ENCODE peak calls at places on chromosomes 16 and 17, in eight cellular contexts. One of them, this sample, is unnamed.

GRCh38 chr17:37726891-37727780 is 17.7 kb downstream of the HNF1B start:
- DNase-seq in A549: no peak
- DNase-seq in dorsolateral prefrontal cortex: no peak
- DNase-seq in transverse colon: peak
- DNase-seq in neuronal stem cell: no peak
- DNase-seq in GM12865: no peak
- DNase-seq in lower leg skin: no peak
- DNase-seq in Jurkat, Clone E6-1: no peak
- DNase-seq in this sample: no peak

GRCh38 chr16:57152096-57153093 is 33.4 kb downstream of the PSME3IP1 start:
- DNase-seq in A549: no peak
- DNase-seq in dorsolateral prefrontal cortex: no peak
- DNase-seq in transverse colon: no peak
- DNase-seq in neuronal stem cell: no peak
- DNase-seq in GM12865: no peak
- DNase-seq in lower leg skin: no peak
- DNase-seq in Jurkat, Clone E6-1: no peak
- DNase-seq in this sample: no peak

GRCh38 chr17:79872762-79873161 is 33.5 kb upstream of the CBX4 start:
- DNase-seq in A549: no peak
- DNase-seq in dorsolateral prefrontal cortex: no peak
- DNase-seq in transverse colon: no peak
- DNase-seq in neuronal stem cell: no peak
- DNase-seq in GM12865: no peak
- DNase-seq in lower leg skin: no peak
- DNase-seq in Jurkat, Clone E6-1: no peak
- DNase-seq in this sample: no peak

GRCh38 chr17:78342438-78343098 is 17.3 kb downstream of the SOCS3 start:
- DNase-seq in A549: peak
- DNase-seq in dorsolateral prefrontal cortex: no peak
- DNase-seq in transverse colon: no peak
- DNase-seq in neuronal stem cell: no peak
- DNase-seq in GM12865: no peak
- DNase-seq in lower leg skin: no peak
- DNase-seq in Jurkat, Clone E6-1: no peak
- DNase-seq in this sample: no peak

GRCh38 chr17:41064301-41064700 is 1.4 kb downstream of the KRTAP2-4 start:
- DNase-seq in A549: no peak
- DNase-seq in dorsolateral prefrontal cortex: no peak
- DNase-seq in transverse colon: no peak
- DNase-seq in neuronal stem cell: no peak
- DNase-seq in GM12865: no peak
- DNase-seq in lower leg skin: no peak
- DNase-seq in Jurkat, Clone E6-1: no peak
- DNase-seq in this sample: no peak

GRCh38 chr17:77285594-77286390 is 145.0 kb downstream of the SEC14L1 start:
- DNase-seq in A549: peak
- DNase-seq in dorsolateral prefrontal cortex: no peak
- DNase-seq in transverse colon: peak
- DNase-seq in neuronal stem cell: no peak
- DNase-seq in GM12865: no peak
- DNase-seq in lower leg skin: peak
- DNase-seq in Jurkat, Clone E6-1: no peak
- DNase-seq in this sample: no peak

GRCh38 chr16:50472472-50472871 is 75.7 kb upstream of the NKD1 start:
- DNase-seq in A549: no peak
- DNase-seq in dorsolateral prefrontal cortex: no peak
- DNase-seq in transverse colon: no peak
- DNase-seq in neuronal stem cell: no peak
- DNase-seq in GM12865: no peak
- DNase-seq in lower leg skin: no peak
- DNase-seq in Jurkat, Clone E6-1: no peak
- DNase-seq in this sample: no peak

GRCh38 chr17:64155751-64156544 is 26.0 kb upstream of the ERN1 start:
- DNase-seq in A549: no peak
- DNase-seq in dorsolateral prefrontal cortex: peak
- DNase-seq in transverse colon: peak
- DNase-seq in neuronal stem cell: no peak
- DNase-seq in GM12865: no peak
- DNase-seq in lower leg skin: peak
- DNase-seq in Jurkat, Clone E6-1: no peak
- DNase-seq in this sample: no peak

GRCh38 chr17:37737081-37737480 is 7.8 kb downstream of the HNF1B start:
- DNase-seq in A549: peak
- DNase-seq in dorsolateral prefrontal cortex: no peak
- DNase-seq in transverse colon: no peak
- DNase-seq in neuronal stem cell: no peak
- DNase-seq in GM12865: peak
- DNase-seq in lower leg skin: no peak
- DNase-seq in Jurkat, Clone E6-1: no peak
- DNase-seq in this sample: no peak

GRCh38 chr17:35890774-35891155 is 10.6 kb upstream of the CCL5 start:
- DNase-seq in A549: no peak
- DNase-seq in dorsolateral prefrontal cortex: no peak
- DNase-seq in transverse colon: peak
- DNase-seq in neuronal stem cell: no peak
- DNase-seq in GM12865: peak
- DNase-seq in lower leg skin: no peak
- DNase-seq in Jurkat, Clone E6-1: peak
- DNase-seq in this sample: no peak

GRCh38 chr17:15649861-15650391 is 30.4 kb upstream of the FBXW10B start:
- DNase-seq in A549: peak
- DNase-seq in dorsolateral prefrontal cortex: no peak
- DNase-seq in transverse colon: peak
- DNase-seq in neuronal stem cell: no peak
- DNase-seq in GM12865: no peak
- DNase-seq in lower leg skin: peak
- DNase-seq in Jurkat, Clone E6-1: no peak
- DNase-seq in this sample: no peak

GRCh38 chr17:76957600-76958464 is 89.6 kb downstream of the MGAT5B start:
- DNase-seq in A549: no peak
- DNase-seq in dorsolateral prefrontal cortex: no peak
- DNase-seq in transverse colon: no peak
- DNase-seq in neuronal stem cell: no peak
- DNase-seq in GM12865: no peak
- DNase-seq in lower leg skin: no peak
- DNase-seq in Jurkat, Clone E6-1: no peak
- DNase-seq in this sample: no peak

GRCh38 chr16:84685210-84685609 is 14.6 kb upstream of the USP10 start:
- DNase-seq in A549: no peak
- DNase-seq in dorsolateral prefrontal cortex: no peak
- DNase-seq in transverse colon: no peak
- DNase-seq in neuronal stem cell: no peak
- DNase-seq in GM12865: peak
- DNase-seq in lower leg skin: no peak
- DNase-seq in Jurkat, Clone E6-1: no peak
- DNase-seq in this sample: no peak

GRCh38 chr16:50531901-50532300 is 16.3 kb upstream of the NKD1 start:
- DNase-seq in A549: no peak
- DNase-seq in dorsolateral prefrontal cortex: no peak
- DNase-seq in transverse colon: no peak
- DNase-seq in neuronal stem cell: no peak
- DNase-seq in GM12865: no peak
- DNase-seq in lower leg skin: no peak
- DNase-seq in Jurkat, Clone E6-1: no peak
- DNase-seq in this sample: no peak

DNA sequence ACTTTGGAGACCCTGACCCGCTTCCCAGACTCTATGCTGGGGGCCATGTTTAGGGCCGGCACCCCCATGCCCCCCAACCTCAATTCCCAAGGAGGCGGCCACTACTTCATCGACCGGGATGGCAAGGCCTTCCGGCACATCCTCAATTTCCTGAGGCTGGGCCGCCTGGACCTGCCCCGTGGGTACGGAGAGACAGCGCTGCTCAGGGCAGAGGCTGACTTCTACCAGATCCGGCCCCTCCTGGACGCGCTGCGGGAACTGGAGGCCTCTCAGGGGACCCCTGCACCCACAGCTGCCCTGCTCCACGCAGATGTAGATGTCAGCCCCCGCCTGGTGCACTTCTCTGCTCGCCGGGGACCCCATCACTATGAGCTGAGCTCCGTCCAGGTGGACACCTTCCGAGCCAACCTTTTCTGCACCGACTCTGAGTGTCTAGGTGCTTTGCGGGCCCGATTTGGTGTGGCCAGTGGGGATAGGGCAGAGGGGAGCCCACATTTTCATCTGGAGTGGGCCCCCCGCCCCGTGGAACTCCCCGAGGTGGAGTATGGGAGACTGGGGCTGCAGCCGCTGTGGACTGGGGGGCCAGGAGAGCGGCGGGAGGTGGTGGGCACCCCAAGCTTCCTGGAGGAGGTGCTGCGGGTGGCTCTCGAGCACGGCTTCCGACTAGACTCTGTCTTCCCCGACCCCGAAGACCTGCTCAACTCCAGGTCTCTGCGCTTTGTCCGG is 1.1 kb downstream of the KCTD11 start:
- DNase-seq in A549: no peak
- DNase-seq in dorsolateral prefrontal cortex: no peak
- DNase-seq in transverse colon: peak
- DNase-seq in neuronal stem cell: no peak
- DNase-seq in GM12865: no peak
- DNase-seq in lower leg skin: no peak
- DNase-seq in Jurkat, Clone E6-1: no peak
- DNase-seq in this sample: no peak
- H3K4me3 ChIP-seq in A549: peak
- H3K4me3 ChIP-seq in dorsolateral prefrontal cortex: peak
- H3K4me3 ChIP-seq in transverse colon: no peak
- H3K4me3 ChIP-seq in neuronal stem cell: no peak
- H3K4me3 ChIP-seq in GM12865: peak
- H3K4me3 ChIP-seq in lower leg skin: peak
- H3K4me3 ChIP-seq in Jurkat, Clone E6-1: no peak
- H3K4me3 ChIP-seq in this sample: no peak

GRCh38 chr16:991759-992158 is 10.2 kb downstream of the SOX8 start:
- DNase-seq in A549: no peak
- DNase-seq in dorsolateral prefrontal cortex: no peak
- DNase-seq in transverse colon: no peak
- DNase-seq in neuronal stem cell: no peak
- DNase-seq in GM12865: no peak
- DNase-seq in lower leg skin: no peak
- DNase-seq in Jurkat, Clone E6-1: no peak
- DNase-seq in this sample: no peak
- H3K4me3 ChIP-seq in A549: no peak
- H3K4me3 ChIP-seq in dorsolateral prefrontal cortex: no peak
- H3K4me3 ChIP-seq in transverse colon: no peak
- H3K4me3 ChIP-seq in neuronal stem cell: no peak
- H3K4me3 ChIP-seq in GM12865: no peak
- H3K4me3 ChIP-seq in lower leg skin: no peak
- H3K4me3 ChIP-seq in Jurkat, Clone E6-1: no peak
- H3K4me3 ChIP-seq in this sample: no peak

DNA sequence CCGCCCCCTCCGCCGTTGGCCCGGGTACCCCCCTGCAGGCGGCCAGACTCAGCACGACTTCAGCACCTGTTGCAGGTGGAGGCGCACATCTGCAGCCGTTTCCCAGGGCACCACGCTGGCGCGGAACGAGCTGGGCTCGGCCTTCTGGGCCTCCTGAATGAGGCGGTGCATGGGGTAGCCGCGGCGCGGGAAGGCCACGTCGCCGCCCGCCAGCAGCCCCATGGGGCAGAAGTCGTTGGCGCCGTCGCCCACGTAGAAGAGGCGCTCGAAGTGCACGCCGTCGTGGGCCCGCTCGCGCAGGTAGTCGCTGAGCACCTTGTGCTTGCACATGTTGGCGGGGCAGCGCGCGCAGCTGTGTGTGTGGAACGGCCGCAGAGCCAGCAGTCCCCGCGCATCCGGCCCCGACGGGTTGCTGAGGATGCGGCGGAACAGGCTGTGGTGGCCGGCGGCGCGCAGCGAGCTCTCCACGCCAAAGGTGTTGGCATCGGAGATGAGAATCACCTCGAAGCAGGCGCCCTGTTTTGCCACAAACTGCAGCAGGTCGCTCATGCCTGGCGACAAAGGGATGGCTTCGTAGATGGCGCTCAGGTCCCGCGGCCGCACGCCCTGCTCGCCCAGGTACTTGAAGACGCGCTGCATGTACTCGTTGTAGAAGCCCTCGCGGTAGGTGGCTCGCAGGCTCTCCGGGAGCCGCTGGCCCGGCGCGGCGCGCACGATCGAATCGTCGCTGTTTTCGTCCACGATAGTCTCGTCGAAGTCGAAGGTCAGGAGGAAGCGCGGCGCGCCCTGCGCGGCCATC is 6.2 kb downstream of the PHOSPHO1 start:
- DNase-seq in A549: no peak
- DNase-seq in dorsolateral prefrontal cortex: no peak
- DNase-seq in transverse colon: peak
- DNase-seq in neuronal stem cell: no peak
- DNase-seq in GM12865: peak
- DNase-seq in lower leg skin: no peak
- DNase-seq in Jurkat, Clone E6-1: no peak
- DNase-seq in this sample: peak
- H3K4me3 ChIP-seq in A549: no peak
- H3K4me3 ChIP-seq in dorsolateral prefrontal cortex: no peak
- H3K4me3 ChIP-seq in transverse colon: peak
- H3K4me3 ChIP-seq in neuronal stem cell: peak
- H3K4me3 ChIP-seq in GM12865: no peak
- H3K4me3 ChIP-seq in lower leg skin: no peak
- H3K4me3 ChIP-seq in Jurkat, Clone E6-1: peak
- H3K4me3 ChIP-seq in this sample: peak

GRCh38 chr17:71441098-71441497 is 679.7 kb upstream of the SOX9 start:
- DNase-seq in A549: peak
- DNase-seq in dorsolateral prefrontal cortex: no peak
- DNase-seq in transverse colon: no peak
- DNase-seq in neuronal stem cell: no peak
- DNase-seq in GM12865: no peak
- DNase-seq in lower leg skin: no peak
- DNase-seq in Jurkat, Clone E6-1: no peak
- DNase-seq in this sample: no peak
- H3K4me3 ChIP-seq in A549: peak
- H3K4me3 ChIP-seq in dorsolateral prefrontal cortex: no peak
- H3K4me3 ChIP-seq in transverse colon: no peak
- H3K4me3 ChIP-seq in neuronal stem cell: no peak
- H3K4me3 ChIP-seq in GM12865: no peak
- H3K4me3 ChIP-seq in lower leg skin: no peak
- H3K4me3 ChIP-seq in Jurkat, Clone E6-1: no peak
- H3K4me3 ChIP-seq in this sample: no peak

GRCh38 chr17:7258731-7259554 is 3.3 kb downstream of the CLDN7 start:
- DNase-seq in A549: peak
- DNase-seq in dorsolateral prefrontal cortex: no peak
- DNase-seq in transverse colon: peak
- DNase-seq in neuronal stem cell: no peak
- DNase-seq in GM12865: no peak
- DNase-seq in lower leg skin: no peak
- DNase-seq in Jurkat, Clone E6-1: no peak
- DNase-seq in this sample: no peak
- H3K4me3 ChIP-seq in A549: no peak
- H3K4me3 ChIP-seq in dorsolateral prefrontal cortex: no peak
- H3K4me3 ChIP-seq in transverse colon: no peak
- H3K4me3 ChIP-seq in neuronal stem cell: no peak
- H3K4me3 ChIP-seq in GM12865: no peak
- H3K4me3 ChIP-seq in lower leg skin: no peak
- H3K4me3 ChIP-seq in Jurkat, Clone E6-1: no peak
- H3K4me3 ChIP-seq in this sample: no peak

DNA sequence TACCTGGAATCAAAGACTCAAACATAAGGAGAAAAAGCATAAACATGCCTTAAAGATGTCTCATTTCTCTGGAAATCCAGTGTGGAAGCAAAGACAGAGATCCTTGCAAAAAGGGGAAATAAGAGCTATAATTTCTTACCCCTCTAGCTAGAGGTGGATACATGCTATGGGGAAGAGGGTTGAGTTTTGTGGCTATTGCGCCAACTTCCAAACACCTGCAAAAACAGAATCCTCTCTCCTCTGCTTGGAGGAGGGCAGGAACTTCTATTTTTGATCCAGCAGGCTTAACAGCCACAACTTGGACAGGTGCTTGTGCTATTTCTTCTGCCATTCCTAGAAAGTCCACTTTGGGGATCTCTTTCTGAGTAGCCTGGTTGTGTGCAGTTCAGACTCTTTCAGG is 21.5 kb upstream of the NUDT7 start:
- DNase-seq in A549: no peak
- DNase-seq in dorsolateral prefrontal cortex: no peak
- DNase-seq in transverse colon: no peak
- DNase-seq in neuronal stem cell: no peak
- DNase-seq in GM12865: no peak
- DNase-seq in lower leg skin: no peak
- DNase-seq in Jurkat, Clone E6-1: no peak
- DNase-seq in this sample: no peak
- H3K4me3 ChIP-seq in A549: no peak
- H3K4me3 ChIP-seq in dorsolateral prefrontal cortex: no peak
- H3K4me3 ChIP-seq in transverse colon: no peak
- H3K4me3 ChIP-seq in neuronal stem cell: no peak
- H3K4me3 ChIP-seq in GM12865: no peak
- H3K4me3 ChIP-seq in lower leg skin: no peak
- H3K4me3 ChIP-seq in Jurkat, Clone E6-1: no peak
- H3K4me3 ChIP-seq in this sample: no peak